ENCODE peak calls at places on chromosomes 5 and 9, in ten cellular contexts. C, O, Q, I, A, G, F, Z, B and J are unnamed samples.

GRCh38 chr5:53469946-53470687 is 10.3 kb upstream of the FST start:
- DNase-seq in Z (peak; percentile 56), A (no peak), O (no peak), F (peak; percentile 47), Q (no peak), B (no peak), G (no peak), I (no peak), C (no peak), J (no peak)

GRCh38 chr5:82861705-82862104 is 215.5 kb downstream of the TMEM167A start:
- DNase-seq in C (no peak), G (no peak), O (no peak), A (no peak), Q (no peak), F (peak; percentile 27), Z (peak; percentile 24), I (no peak), B (no peak), J (no peak)

GRCh38 chr9:126150411-126151030 is 176.1 kb upstream of the MVB12B start:
- DNase-seq in A (peak; percentile 18), G (no peak), Q (peak; percentile 33), I (no peak), O (no peak), B (peak; percentile 67), F (no peak), C (no peak), Z (no peak), J (no peak)

GRCh38 chr9:26791274-26791673 is 101.3 kb downstream of the CAAP1 start:
- DNase-seq in O (no peak), A (no peak), Q (no peak), B (no peak), I (no peak), F (no peak), Z (no peak), C (no peak), G (no peak), J (no peak)

GRCh38 chr5:54547711-54548250 is 30.2 kb downstream of the SNX18 start:
- DNase-seq in C (peak; percentile 81), F (peak; percentile 87), I (no peak), B (no peak), Q (peak; percentile 6), Z (peak; percentile 74), O (no peak), A (no peak), G (no peak), J (no peak)

GRCh38 chr5:111513175-111513520 is 813 bp upstream of the STARD4 start:
- DNase-seq in B (no peak), A (no peak), F (no peak), I (no peak), Z (no peak), O (no peak), G (no peak), C (no peak), Q (no peak), J (no peak)

GRCh38 chr5:141632650-141633049 is 4.0 kb downstream of the HDAC3 start:
- DNase-seq in I (no peak), O (no peak), Z (no peak), C (no peak), G (no peak), B (peak; percentile 22), Q (no peak), F (no peak), A (no peak), J (no peak)

GRCh38 chr9:27763831-27764230 is 190.6 kb upstream of the C9orf72 start:
- DNase-seq in B (no peak), A (no peak), I (no peak), Z (no peak), C (no peak), O (no peak), Q (no peak), G (peak; percentile 3), F (no peak), J (no peak)

GRCh38 chr9:35776018-35776417 is 15.4 kb upstream of the NPR2 start:
- DNase-seq in A (no peak), Z (no peak), C (no peak), I (no peak), Q (no peak), G (peak; percentile 46), O (no peak), B (no peak), F (no peak), J (no peak)

GRCh38 chr5:78968781-78969180 is 16.3 kb downstream of the ARSB start:
- DNase-seq in Q (no peak), Z (no peak), B (no peak), G (no peak), I (no peak), O (no peak), F (no peak), A (no peak), C (no peak), J (no peak)

GRCh38 chr5:178650214-178650613 is 23.4 kb upstream of the CLK4 start:
- DNase-seq in A (no peak), O (no peak), B (no peak), G (no peak), C (no peak), F (no peak), Z (peak; percentile 37), Q (no peak), I (no peak), J (no peak)

GRCh38 chr9:116910201-116910600 is 223.1 kb downstream of the TRIM32 start:
- DNase-seq in G (peak; percentile 1), A (no peak), B (no peak), Q (no peak), I (no peak), F (no peak), O (no peak), C (no peak), Z (no peak), J (no peak)
- TF ChIP-seq CTCF in G (no peak), A (no peak), B (no peak), Q (no peak), I (no peak), F (no peak), O (no peak), C (no peak), Z (no peak), J (peak; percentile 20)

GRCh38 chr5:62825623-62826220 is 247.1 kb downstream of the LRRC70 start:
- DNase-seq in O (no peak), G (no peak), Q (no peak), A (no peak), I (no peak), Z (no peak), C (no peak), B (no peak), F (no peak), J (no peak)

GRCh38 chr5:62829241-62829986 is 250.8 kb downstream of the LRRC70 start:
- DNase-seq in Q (no peak), F (no peak), O (no peak), A (no peak), C (no peak), Z (no peak), I (no peak), G (no peak), B (no peak), J (no peak)

GRCh38 chr5:62824936-62825335 is 246.3 kb downstream of the LRRC70 start:
- DNase-seq in O (no peak), G (no peak), A (no peak), B (no peak), Q (no peak), C (no peak), F (no peak), Z (no peak), I (no peak), J (no peak)

GRCh38 chr5:62828757-62829156 is 250.1 kb downstream of the LRRC70 start:
- DNase-seq in F (no peak), I (no peak), O (no peak), C (no peak), G (no peak), B (no peak), Q (no peak), A (no peak), Z (no peak), J (no peak)
- TF ChIP-seq CTCF in F (no peak), I (no peak), O (no peak), C (no peak), G (no peak), B (no peak), Q (no peak), A (no peak), Z (no peak), J (no peak)

GRCh38 chr9:89537166-89537565 is 39.3 kb upstream of the SEMA4D start:
- DNase-seq in G (no peak), B (no peak), F (no peak), C (no peak), O (no peak), Z (no peak), A (no peak), I (no peak), Q (no peak), J (no peak)

GRCh38 chr9:89536145-89536574 is 38.2 kb upstream of the SEMA4D start:
- DNase-seq in A (no peak), Z (no peak), Q (no peak), O (no peak), B (no peak), I (no peak), F (no peak), G (peak; percentile 57), C (no peak), J (no peak)

GRCh38 chr9:89539374-89539773 is 41.5 kb upstream of the SEMA4D start:
- DNase-seq in B (no peak), Q (no peak), C (no peak), Z (no peak), A (no peak), F (no peak), G (no peak), I (no peak), O (no peak), J (no peak)

GRCh38 chr9:89536618-89537017 is 38.7 kb upstream of the SEMA4D start:
- DNase-seq in A (no peak), O (no peak), B (no peak), Q (no peak), Z (no peak), C (no peak), G (no peak), I (no peak), F (no peak), J (no peak)

DNA sequence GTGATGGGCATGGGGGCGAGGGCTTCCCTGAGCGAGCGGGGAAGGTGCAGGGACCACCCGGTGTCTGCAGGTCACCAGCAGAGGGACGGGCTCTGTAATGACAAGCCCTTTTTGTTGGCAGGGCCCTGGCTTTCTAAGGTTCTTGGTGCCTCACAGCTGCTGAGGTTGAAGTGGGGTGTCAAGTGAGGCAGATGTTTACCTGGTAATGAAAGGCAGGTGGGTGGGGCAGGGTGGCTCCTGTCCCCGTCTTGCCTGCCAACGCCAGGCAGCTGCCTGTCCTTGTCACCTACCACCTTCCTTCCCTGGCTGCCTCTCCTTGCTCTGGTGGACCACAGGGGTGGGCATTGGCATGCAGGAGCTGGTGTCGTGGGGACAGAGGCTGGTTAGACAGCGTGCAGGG is 41.0 kb upstream of the SEMA4D start:
- DNase-seq in I (no peak), A (no peak), B (no peak), C (no peak), O (no peak), F (no peak), Z (no peak), Q (no peak), G (no peak), J (no peak)
- TF ChIP-seq CTCF in I (no peak), A (no peak), B (no peak), C (no peak), O (no peak), F (no peak), Z (no peak), Q (no peak), G (no peak), J (no peak)

DNA sequence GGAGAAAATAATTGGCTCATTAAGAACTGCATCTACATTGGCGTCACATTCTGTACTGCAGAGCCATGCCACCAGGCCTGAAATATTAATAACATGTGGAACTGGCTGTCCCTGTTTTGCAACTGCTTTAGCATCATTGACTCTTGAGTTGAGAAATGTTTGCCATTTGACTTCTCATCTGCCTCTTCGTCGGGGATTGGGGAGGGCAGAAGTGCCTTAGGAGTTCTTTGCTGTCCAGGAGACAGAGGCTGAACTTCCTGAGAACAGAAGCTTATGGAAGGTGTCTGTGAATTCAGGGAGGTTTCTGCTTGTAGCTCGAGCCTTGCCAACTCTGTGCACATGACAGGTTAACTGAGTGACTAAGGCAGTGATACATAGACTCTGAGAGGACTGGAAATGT is 265.0 kb downstream of the KIF4B start:
- DNase-seq in O (no peak), Q (no peak), C (no peak), B (no peak), F (no peak), I (no peak), G (no peak), Z (no peak), A (no peak), J (no peak)
- TF ChIP-seq CTCF in O (no peak), Q (no peak), C (no peak), B (no peak), F (no peak), I (no peak), G (no peak), Z (no peak), A (no peak), J (no peak)